ENCODE peak calls at places on chromosomes 6 and 20, in five cellular contexts. W is upper lobe of right lung, S is heart left ventricle, U is endothelial cell of umbilical vein, I is cardiac muscle cell. G is an unnamed sample.

GRCh38 chr20:50029697-50030428 is 47.1 kb downstream of the SNAI1 start:
- DNase-seq in W (no peak), S (peak), U (peak), I (peak), G (peak)

GRCh38 chr6:105235155-105235554 is 55.3 kb upstream of the POPDC3 start:
- DNase-seq in W (no peak), S (no peak), U (no peak), I (no peak), G (no peak)

GRCh38 chr6:3751730-3752537 is 421 bp upstream of the PXDC1 start:
- DNase-seq in W (peak), S (peak), U (peak), I (peak), G (peak)

GRCh38 chr6:166540631-166541331 is 45.7 kb downstream of the RAMACL start:
- DNase-seq in W (no peak), S (peak), U (no peak), I (no peak), G (no peak)

GRCh38 chr20:43988867-43989266 is 74.2 kb downstream of the TOX2 start:
- DNase-seq in W (no peak), S (no peak), U (no peak), I (no peak), G (peak)

GRCh38 chr6:13710552-13711383 is 867 bp downstream of the RANBP9 start:
- DNase-seq in W (peak), S (peak), U (peak), I (no peak), G (no peak)

GRCh38 chr6:52317841-52318581 is 33.5 kb upstream of the MCM3 start:
- DNase-seq in W (no peak), S (no peak), U (no peak), I (peak), G (peak)

GRCh38 chr6:111750753-111751684 is 122.2 kb downstream of the FYN start:
- DNase-seq in W (no peak), S (no peak), U (peak), I (peak), G (no peak)

GRCh38 chr20:62942456-62942855 is 4.5 kb downstream of the GID8 start:
- DNase-seq in W (peak), S (no peak), U (no peak), I (no peak), G (no peak)

GRCh38 chr6:53707108-53707897 is 41.7 kb upstream of the KLHL31 start:
- DNase-seq in W (no peak), S (no peak), U (no peak), I (no peak), G (no peak)

GRCh38 chr6:19024737-19025136 is 637.6 kb downstream of the RNF144B start:
- DNase-seq in W (no peak), S (no peak), U (no peak), I (peak), G (peak)

GRCh38 chr20:58195047-58195446 is 33.4 kb downstream of the ANKRD60 start:
- DNase-seq in W (no peak), S (no peak), U (no peak), I (no peak), G (no peak)

GRCh38 chr20:58192065-58192464 is 36.4 kb downstream of the ANKRD60 start:
- DNase-seq in W (no peak), S (no peak), U (no peak), I (no peak), G (no peak)

GRCh38 chr20:58194176-58194796 is 34.2 kb downstream of the ANKRD60 start:
- DNase-seq in W (no peak), S (no peak), U (no peak), I (peak), G (no peak)

GRCh38 chr20:58196402-58197184 is 31.9 kb downstream of the ANKRD60 start:
- DNase-seq in W (no peak), S (no peak), U (no peak), I (no peak), G (no peak)

GRCh38 chr20:58192567-58192966 is 35.9 kb downstream of the ANKRD60 start:
- DNase-seq in W (no peak), S (no peak), U (peak), I (no peak), G (no peak)
- TF ChIP-seq CTCF in W (peak), S (peak), U (peak), I (peak), G (peak)

GRCh38 chr6:24924956-24925355 is 10.8 kb downstream of the RIPOR2 start:
- DNase-seq in W (no peak), S (no peak), U (no peak), I (no peak), G (no peak)
- H3K4me3 ChIP-seq in W (no peak), S (no peak), U (no peak), I (no peak), G (no peak)

DNA sequence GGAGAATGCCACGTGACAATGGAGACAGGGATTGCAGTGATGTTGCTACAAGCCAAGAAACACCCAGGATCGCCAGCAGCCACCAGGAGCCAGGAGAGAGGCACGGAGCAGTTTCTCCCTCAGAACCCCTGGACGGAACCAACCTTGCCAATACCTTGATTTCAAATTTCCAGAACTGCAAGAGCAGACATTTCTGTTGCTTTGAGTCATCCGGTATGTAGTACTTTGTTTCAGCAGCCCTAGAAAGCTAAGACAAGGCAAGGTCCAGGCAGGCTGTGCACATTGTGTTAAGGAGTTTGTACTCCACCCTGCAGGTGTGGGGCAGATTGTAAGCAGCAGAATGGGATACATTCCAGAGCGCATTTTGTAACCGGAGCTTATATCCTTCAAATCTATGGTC is 48.3 kb downstream of the TRERF1 start:
- DNase-seq in W (no peak), S (no peak), U (no peak), I (no peak), G (peak)
- TF ChIP-seq CTCF in W (no peak), S (no peak), U (no peak), I (no peak), G (peak)

GRCh38 chr6:12293931-12294800 is 4.0 kb downstream of the EDN1 start:
- DNase-seq in W (no peak), S (no peak), U (peak), I (no peak), G (no peak)
- H3K4me3 ChIP-seq in W (no peak), S (no peak), U (no peak), I (no peak), G (no peak)

DNA sequence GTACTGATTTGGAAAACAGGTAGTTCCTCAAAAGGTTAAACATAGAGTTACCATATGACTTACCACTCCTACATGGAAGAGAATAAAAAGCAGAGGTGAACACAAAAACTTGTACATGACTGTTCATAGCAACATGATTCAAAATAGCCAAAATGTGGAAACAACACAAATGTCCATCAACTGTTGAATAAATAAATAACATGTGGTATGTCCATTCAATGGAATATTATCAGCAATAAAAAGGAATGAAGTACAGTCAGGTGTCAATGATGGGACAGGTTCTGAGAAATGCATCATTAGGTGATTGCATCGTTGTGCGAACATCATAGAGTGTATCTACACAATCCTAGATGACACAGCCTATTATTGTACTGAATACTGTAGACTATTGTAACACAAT is 35.3 kb downstream of the NOL4L start:
- DNase-seq in W (no peak), S (no peak), U (no peak), I (no peak), G (no peak)
- TF ChIP-seq CTCF in W (no peak), S (no peak), U (no peak), I (no peak), G (no peak)

GRCh38 chr20:57633945-57634491 is 13.8 kb upstream of the ZBP1 start:
- DNase-seq in W (no peak), S (no peak), U (no peak), I (no peak), G (no peak)

GRCh38 chr20:57627972-57628650 is 7.9 kb upstream of the ZBP1 start:
- DNase-seq in W (peak), S (peak), U (peak), I (peak), G (peak)

GRCh38 chr20:57627339-57627738 is 7.1 kb upstream of the ZBP1 start:
- DNase-seq in W (no peak), S (no peak), U (no peak), I (no peak), G (no peak)

GRCh38 chr20:57629976-57630525 is 9.8 kb upstream of the ZBP1 start:
- DNase-seq in W (peak), S (no peak), U (no peak), I (no peak), G (no peak)

GRCh38 chr20:57632286-57632685 is 12.1 kb upstream of the ZBP1 start:
- DNase-seq in W (no peak), S (no peak), U (no peak), I (no peak), G (no peak)
- H3K4me3 ChIP-seq in W (no peak), S (no peak), U (no peak), I (no peak), G (no peak)

DNA sequence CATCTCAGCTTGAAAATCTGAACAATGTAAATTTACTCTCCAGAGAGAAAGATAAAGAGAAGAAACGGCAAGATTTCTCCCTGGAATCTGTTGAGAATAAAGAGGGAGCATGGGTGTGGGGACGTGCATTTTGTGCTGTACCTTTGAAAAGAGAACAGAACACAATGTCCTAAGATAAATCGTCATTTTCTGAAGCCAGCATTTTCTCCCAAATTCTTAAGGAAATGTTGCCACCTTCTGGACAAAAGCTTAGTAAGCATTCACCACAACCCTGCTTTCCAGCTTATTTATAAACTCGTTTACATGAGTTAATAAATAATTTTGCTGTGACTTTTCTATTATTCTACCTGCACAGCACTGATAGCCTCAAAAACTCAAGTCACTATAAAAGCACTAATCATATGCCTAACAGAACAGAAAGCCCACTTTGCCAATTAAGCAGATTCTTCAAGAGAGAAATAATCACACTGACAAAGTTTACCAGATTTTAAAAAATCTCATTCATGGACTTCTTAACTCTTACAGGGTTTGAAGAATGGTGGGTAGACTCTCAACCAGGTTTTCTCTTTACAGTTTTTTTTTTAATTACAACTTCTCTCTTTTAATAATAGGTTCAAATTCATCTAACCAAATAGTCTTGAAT is 155.8 kb downstream of the MBOAT1 start:
- DNase-seq in W (no peak), S (no peak), U (peak), I (peak), G (peak)
- TF ChIP-seq CTCF in W (peak), S (peak), U (peak), I (peak), G (peak)

GRCh38 chr20:41027872-41028358 is 707 bp upstream of the TOP1 start:
- DNase-seq in W (no peak), S (no peak), U (no peak), I (no peak), G (no peak)
- H3K4me3 ChIP-seq in W (peak), S (peak), U (no peak), I (peak), G (peak)

DNA sequence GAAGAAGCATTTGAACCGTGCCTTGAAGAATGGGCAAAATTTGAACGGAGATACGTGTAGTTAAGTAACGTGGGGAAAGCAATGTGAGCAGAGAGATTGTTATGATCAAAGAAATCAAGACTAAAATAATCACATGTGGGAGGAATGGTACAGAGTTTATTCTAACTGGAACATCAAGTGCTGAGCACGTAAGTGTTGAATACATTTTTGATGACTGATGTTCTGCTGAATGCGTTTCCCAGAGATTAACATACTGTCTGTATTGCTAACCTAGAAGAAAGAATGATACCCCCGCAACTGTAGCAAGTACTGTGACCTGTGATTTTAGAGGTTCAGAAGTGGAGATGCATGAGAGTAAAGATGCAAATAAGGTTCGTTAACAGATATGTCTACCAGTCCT is 146.9 kb upstream of the EPHA7 start:
- DNase-seq in W (no peak), S (no peak), U (no peak), I (no peak), G (peak)
- TF ChIP-seq CTCF in W (no peak), S (no peak), U (no peak), I (no peak), G (no peak)

G was measured in foreskin fibroblast.